ENCODE peak calls at places on chromosomes 13 and 19, in eight cellular contexts. One of them, this sample, is unnamed.

GRCh38 chr19:41709951-41710645 is 1.7 kb downstream of the CEACAM5 start:
- DNase-seq in H1: no peak
- DNase-seq in amniotic epithelial cell: no peak
- DNase-seq in kidney tubule cell: no peak
- DNase-seq in osteocyte: peak; percentile 75
- DNase-seq in posterior vena cava: peak; percentile 57
- DNase-seq in T-helper 2 cell: no peak
- DNase-seq in LHCN-M2: no peak
- DNase-seq in this sample: no peak

GRCh38 chr13:70568571-70568970 is 460.3 kb upstream of the KLHL1 start:
- DNase-seq in H1: no peak
- DNase-seq in amniotic epithelial cell: peak; percentile 21
- DNase-seq in kidney tubule cell: peak; percentile 56
- DNase-seq in osteocyte: no peak
- DNase-seq in posterior vena cava: no peak
- DNase-seq in T-helper 2 cell: no peak
- DNase-seq in LHCN-M2: peak; percentile 13
- DNase-seq in this sample: peak; percentile 16

GRCh38 chr19:56751078-56751489 is 79.5 kb upstream of the ZNF835 start:
- DNase-seq in H1: no peak
- DNase-seq in amniotic epithelial cell: no peak
- DNase-seq in kidney tubule cell: peak; percentile 17
- DNase-seq in osteocyte: peak; percentile 67
- DNase-seq in posterior vena cava: no peak
- DNase-seq in T-helper 2 cell: no peak
- DNase-seq in LHCN-M2: no peak
- DNase-seq in this sample: no peak

GRCh38 chr19:40614595-40615411 is 13.6 kb downstream of the LTBP4 start:
- DNase-seq in H1: peak; percentile 93
- DNase-seq in amniotic epithelial cell: peak; percentile 98
- DNase-seq in kidney tubule cell: peak; percentile 70
- DNase-seq in osteocyte: no peak
- DNase-seq in posterior vena cava: peak; percentile 94
- DNase-seq in T-helper 2 cell: no peak
- DNase-seq in LHCN-M2: no peak
- DNase-seq in this sample: peak; percentile 98

GRCh38 chr13:97855570-97855970 is 97.9 kb upstream of the IPO5 start:
- DNase-seq in H1: no peak
- DNase-seq in amniotic epithelial cell: peak; percentile 75
- DNase-seq in kidney tubule cell: peak; percentile 82
- DNase-seq in osteocyte: no peak
- DNase-seq in posterior vena cava: no peak
- DNase-seq in T-helper 2 cell: no peak
- DNase-seq in LHCN-M2: peak; percentile 74
- DNase-seq in this sample: peak; percentile 73

GRCh38 chr19:1102407-1103106 is 1.2 kb upstream of the GPX4 start:
- DNase-seq in H1: no peak
- DNase-seq in amniotic epithelial cell: peak; percentile 100
- DNase-seq in kidney tubule cell: peak; percentile 99
- DNase-seq in osteocyte: no peak
- DNase-seq in posterior vena cava: peak; percentile 81
- DNase-seq in T-helper 2 cell: peak; percentile 63
- DNase-seq in LHCN-M2: peak; percentile 100
- DNase-seq in this sample: peak; percentile 100

GRCh38 chr19:7861619-7862412 is 12.4 kb downstream of the PRR36 start:
- DNase-seq in H1: no peak
- DNase-seq in amniotic epithelial cell: no peak
- DNase-seq in kidney tubule cell: no peak
- DNase-seq in osteocyte: no peak
- DNase-seq in posterior vena cava: no peak
- DNase-seq in T-helper 2 cell: no peak
- DNase-seq in LHCN-M2: no peak
- DNase-seq in this sample: no peak

GRCh38 chr13:31850041-31850440 is 110.7 kb downstream of the RXFP2 start:
- DNase-seq in H1: no peak
- DNase-seq in amniotic epithelial cell: no peak
- DNase-seq in kidney tubule cell: no peak
- DNase-seq in osteocyte: no peak
- DNase-seq in posterior vena cava: no peak
- DNase-seq in T-helper 2 cell: no peak
- DNase-seq in LHCN-M2: no peak
- DNase-seq in this sample: no peak

GRCh38 chr13:21434588-21434987 is 24.5 kb downstream of the ZDHHC20 start:
- DNase-seq in H1: no peak
- DNase-seq in amniotic epithelial cell: no peak
- DNase-seq in kidney tubule cell: no peak
- DNase-seq in osteocyte: no peak
- DNase-seq in posterior vena cava: no peak
- DNase-seq in T-helper 2 cell: no peak
- DNase-seq in LHCN-M2: no peak
- DNase-seq in this sample: no peak

GRCh38 chr13:96984061-96984508 is 10.2 kb downstream of the OXGR1 start:
- DNase-seq in H1: no peak
- DNase-seq in amniotic epithelial cell: no peak
- DNase-seq in kidney tubule cell: peak; percentile 52
- DNase-seq in osteocyte: no peak
- DNase-seq in posterior vena cava: no peak
- DNase-seq in T-helper 2 cell: no peak
- DNase-seq in LHCN-M2: no peak
- DNase-seq in this sample: no peak

GRCh38 chr13:60032836-60033235 is 130.9 kb downstream of the DIAPH3 start:
- DNase-seq in H1: no peak
- DNase-seq in amniotic epithelial cell: no peak
- DNase-seq in kidney tubule cell: no peak
- DNase-seq in osteocyte: no peak
- DNase-seq in posterior vena cava: no peak
- DNase-seq in T-helper 2 cell: no peak
- DNase-seq in LHCN-M2: no peak
- DNase-seq in this sample: no peak

GRCh38 chr19:29543381-29543780 is 17.6 kb downstream of the VSTM2B start:
- DNase-seq in H1: no peak
- DNase-seq in amniotic epithelial cell: no peak
- DNase-seq in kidney tubule cell: no peak
- DNase-seq in osteocyte: no peak
- DNase-seq in posterior vena cava: peak; percentile 16
- DNase-seq in T-helper 2 cell: no peak
- DNase-seq in LHCN-M2: no peak
- DNase-seq in this sample: no peak